ENCODE peak calls at places on chromosomes 1 and 21, in seven cellular contexts. K is activated CD4-positive, alpha-beta T cell treated with anti-CD3 and anti-CD28 coated beads, Interleukin-2, amount 50 U/mL, for 48 hours; E is neural crest cell; D is fibroblast of pulmonary artery; S is amygdala; Y is NCI-H774; I is astrocyte of the spinal cord. N is an unnamed sample.

GRCh38 chr1:230401096-230401495 is 25.0 kb downstream of the PGBD5 start:
- DNase-seq in S (no peak), Y (no peak), E (no peak), D (no peak), I (no peak), K (no peak), N (no peak)

GRCh38 chr1:219461891-219462528 is 150.9 kb downstream of the ZC3H11B start:
- DNase-seq in S (no peak), D (no peak), Y (no peak), I (no peak), E (no peak), K (no peak), N (no peak)

GRCh38 chr1:67830226-67830625 is 3.0 kb downstream of the GNG12 start:
- DNase-seq in Y (no peak), E (no peak), S (no peak), I (no peak), D (peak; percentile 49), K (no peak), N (no peak)

GRCh38 chr21:32278068-32278467 is 781 bp downstream of the MIS18A start:
- DNase-seq in I (no peak), D (no peak), Y (no peak), S (no peak), E (no peak), K (no peak), N (peak; percentile 12)

GRCh38 chr1:203342192-203342940 is 8.6 kb downstream of the FMOD start:
- DNase-seq in S (no peak), K (peak; percentile 51), D (peak; percentile 49), I (peak; percentile 17), Y (peak; percentile 49), E (peak; percentile 72), N (peak; percentile 71)

GRCh38 chr1:3419415-3420204 is 34.9 kb upstream of the ARHGEF16 start:
- DNase-seq in S (no peak), I (no peak), D (no peak), K (no peak), Y (no peak), E (no peak), N (no peak)

GRCh38 chr21:44592446-44593365 is at the start of gene KRTAP10-6:
- DNase-seq in K (no peak), S (no peak), Y (no peak), E (no peak), I (no peak), D (no peak), N (no peak)

GRCh38 chr1:184950209-184950608 is 24.1 kb downstream of the NIBAN1 start:
- DNase-seq in E (no peak), D (no peak), S (no peak), Y (no peak), I (no peak), K (no peak), N (no peak)

GRCh38 chr1:156781585-156782186 is 14.4 kb downstream of the PRCC start:
- DNase-seq in D (peak; percentile 60), E (no peak), S (no peak), K (no peak), Y (no peak), I (peak; percentile 38), N (no peak)

GRCh38 chr1:74197657-74198552 is at the start of the genes FPGT and LRRIQ3:
- DNase-seq in K (peak; percentile 96), D (peak; percentile 96), I (peak; percentile 97), E (peak; percentile 93), S (peak; percentile 89), Y (peak; percentile 96), N (peak; percentile 94)